ENCODE peak calls at places on chromosomes 11 and 22, in seven cellular contexts. H is fibroblast of villous mesenchyme, F is ovary, M is body of pancreas, Z is heart left ventricle, K is mucosa of descending colon, V is GM10248. O is an unnamed sample.

GRCh38 chr22:29270475-29271271 is 2.6 kb downstream of the EWSR1 start:
- DNase-seq in H (peak), F (no peak), M (no peak), Z (no peak), K (no peak), V (no peak), O (no peak)

GRCh38 chr22:42459273-42460040 is 27.3 kb upstream of the NFAM1 start:
- DNase-seq in H (no peak), F (no peak), M (no peak), Z (no peak), K (no peak), V (no peak), O (no peak)

GRCh38 chr11:20873054-20873453 is 203.7 kb downstream of the NELL1 start:
- DNase-seq in H (no peak), F (no peak), M (peak), Z (no peak), K (no peak), V (peak), O (peak)

GRCh38 chr11:75966546-75967287 is 151.7 kb downstream of the UVRAG start:
- DNase-seq in H (peak), F (no peak), M (no peak), Z (no peak), K (no peak), V (peak), O (no peak)

GRCh38 chr22:35629406-35630234 is 12.5 kb upstream of the MB start:
- DNase-seq in H (peak), F (peak), M (peak), Z (peak), K (no peak), V (peak), O (no peak)

GRCh38 chr11:113202431-113202830 is 112.0 kb upstream of the TTC12 start:
- DNase-seq in H (no peak), F (no peak), M (no peak), Z (no peak), K (no peak), V (no peak), O (no peak)

GRCh38 chr11:30983143-30983542 is 386.4 kb downstream of the DCDC1 start:
- DNase-seq in H (no peak), F (no peak), M (no peak), Z (no peak), K (no peak), V (no peak), O (no peak)

GRCh38 chr11:12784987-12785386 is 110.8 kb downstream of the TEAD1 start:
- DNase-seq in H (no peak), F (no peak), M (no peak), Z (no peak), K (no peak), V (no peak), O (no peak)

GRCh38 chr11:77559686-77560425 is 29.9 kb upstream of the AQP11 start:
- DNase-seq in H (peak), F (no peak), M (no peak), Z (no peak), K (no peak), V (no peak), O (no peak)

GRCh38 chr11:34356576-34356917 is 1.3 kb downstream of the ABTB2 start:
- DNase-seq in H (peak), F (no peak), M (peak), Z (no peak), K (no peak), V (no peak), O (no peak)

GRCh38 chr22:19717691-19718254 is 3.5 kb downstream of the SEPTIN5 start:
- DNase-seq in H (peak), F (peak), M (peak), Z (peak), K (peak), V (peak), O (peak)

GRCh38 chr22:19717181-19717580 is 2.9 kb downstream of the SEPTIN5 start:
- DNase-seq in H (no peak), F (no peak), M (no peak), Z (peak), K (no peak), V (no peak), O (no peak)

GRCh38 chr22:19719055-19719482 is 4.3 kb upstream of the GP1BB start:
- DNase-seq in H (no peak), F (peak), M (no peak), Z (peak), K (no peak), V (no peak), O (no peak)

GRCh38 chr22:19719488-19720021 is 3.8 kb upstream of the GP1BB start:
- DNase-seq in H (no peak), F (no peak), M (no peak), Z (peak), K (no peak), V (no peak), O (no peak)

GRCh38 chr22:19718255-19719054 is 4.2 kb downstream of the SEPTIN5 start:
- DNase-seq in H (no peak), F (no peak), M (no peak), Z (peak), K (no peak), V (no peak), O (no peak)
- TF ChIP-seq CTCF in H (no peak), F (no peak), M (no peak), Z (peak), K (no peak), V (no peak), O (no peak)

GRCh38 chr11:73530109-73530508 is 67.8 kb downstream of the FAM168A start:
- DNase-seq in H (no peak), F (no peak), M (no peak), Z (no peak), K (no peak), V (no peak), O (no peak)
- TF ChIP-seq CTCF in H (peak), F (no peak), M (peak), Z (no peak), K (peak), V (no peak), O (no peak)

DNA sequence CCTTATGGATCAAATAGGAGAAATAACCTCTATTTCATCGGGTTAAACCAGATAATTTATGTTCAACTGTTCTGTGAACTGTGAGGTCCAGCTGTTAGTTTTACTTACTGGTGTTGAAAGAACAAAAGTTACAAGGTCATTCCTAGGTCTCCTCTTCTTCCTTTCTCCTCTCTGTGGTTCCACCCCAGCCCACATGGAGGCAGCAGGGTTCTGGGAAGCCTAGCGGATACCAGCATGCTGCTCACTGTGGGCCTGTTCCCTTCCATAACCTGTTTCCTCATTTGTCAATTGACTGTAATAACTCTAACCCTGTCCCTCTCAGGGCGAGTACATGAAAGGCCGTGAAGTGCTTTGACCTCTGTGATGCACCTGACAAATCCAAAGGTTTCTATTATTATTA is 27.8 kb downstream of the RELT start:
- DNase-seq in H (peak), F (peak), M (peak), Z (peak), K (no peak), V (peak), O (no peak)
- TF ChIP-seq CTCF in H (peak), F (peak), M (peak), Z (peak), K (no peak), V (peak), O (peak)

DNA sequence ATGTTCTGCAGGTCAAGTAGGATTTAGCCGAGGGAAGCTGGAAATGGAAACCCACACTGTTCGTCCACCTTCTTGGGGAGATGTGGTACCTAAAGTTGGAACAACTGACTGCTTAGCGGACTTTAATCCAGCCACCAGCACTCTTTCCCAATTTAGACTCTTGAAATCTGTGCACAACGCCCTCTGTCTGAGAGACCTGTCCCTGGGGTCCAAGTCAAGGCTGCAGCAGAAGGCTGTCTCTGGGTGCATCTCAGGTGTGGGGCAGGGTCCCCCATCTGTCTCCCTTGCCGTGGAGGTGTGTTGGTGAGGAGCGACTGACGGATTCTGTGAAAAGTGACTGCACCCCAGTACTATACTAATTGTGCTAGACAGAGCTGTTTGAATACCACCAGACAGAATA is 168.2 kb upstream of the CADM1 start:
- DNase-seq in H (no peak), F (no peak), M (no peak), Z (no peak), K (no peak), V (no peak), O (no peak)
- TF ChIP-seq CTCF in H (no peak), F (no peak), M (no peak), Z (no peak), K (no peak), V (no peak), O (no peak)

DNA sequence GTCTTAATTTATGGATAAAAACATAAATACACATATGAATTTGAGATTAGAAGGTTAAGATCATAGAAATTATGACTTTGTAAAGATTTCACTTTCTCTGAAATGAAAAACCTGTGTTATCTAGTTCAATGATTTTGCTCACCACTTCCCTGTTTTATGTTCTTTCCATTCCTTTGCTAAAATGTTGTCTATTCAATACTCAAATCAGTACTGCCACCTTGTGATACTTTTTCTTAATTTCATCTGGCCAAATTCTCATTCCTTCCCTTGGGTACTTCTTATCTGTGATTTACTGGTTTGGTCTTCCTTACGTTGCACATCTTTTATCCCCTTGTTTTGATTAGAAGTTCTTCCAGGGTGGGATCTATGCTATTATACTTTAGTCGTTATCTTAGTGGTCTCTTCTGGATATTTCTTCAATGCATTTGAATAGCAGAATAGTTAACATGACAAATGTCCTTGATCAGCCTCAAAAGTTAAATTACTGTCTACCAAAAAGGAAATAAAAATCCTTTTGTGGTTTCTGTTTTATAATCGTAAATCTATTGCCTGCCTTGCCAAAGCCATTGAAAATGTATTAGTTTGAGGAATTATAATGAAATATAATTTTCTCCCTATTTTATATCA is 197.0 kb downstream of the PGR start:
- DNase-seq in H (peak), F (no peak), M (no peak), Z (no peak), K (no peak), V (peak), O (no peak)
- TF ChIP-seq CTCF in H (peak), F (no peak), M (peak), Z (peak), K (peak), V (peak), O (no peak)

GRCh38 chr11:70483077-70483861 is 84.9 kb downstream of the CTTN start:
- DNase-seq in H (peak), F (no peak), M (peak), Z (peak), K (no peak), V (peak), O (no peak)
- TF ChIP-seq CTCF in H (peak), F (no peak), M (peak), Z (peak), K (no peak), V (peak), O (peak)

GRCh38 chr11:83219095-83219494 is 25.6 kb downstream of the ANKRD42 start:
- DNase-seq in H (no peak), F (no peak), M (no peak), Z (no peak), K (no peak), V (no peak), O (no peak)
- TF ChIP-seq CTCF in H (peak), F (no peak), M (peak), Z (no peak), K (no peak), V (no peak), O (no peak)

GRCh38 chr11:111483431-111483830 is 28.8 kb downstream of the BTG4 start:
- DNase-seq in H (no peak), F (no peak), M (no peak), Z (no peak), K (no peak), V (no peak), O (no peak)

GRCh38 chr11:111476366-111476765 is 35.8 kb downstream of the BTG4 start:
- DNase-seq in H (peak), F (no peak), M (no peak), Z (no peak), K (no peak), V (no peak), O (no peak)

GRCh38 chr11:111476961-111477360 is 35.2 kb downstream of the BTG4 start:
- DNase-seq in H (no peak), F (no peak), M (no peak), Z (no peak), K (no peak), V (no peak), O (no peak)

GRCh38 chr11:111477898-111478297 is 34.3 kb downstream of the BTG4 start:
- DNase-seq in H (no peak), F (no peak), M (no peak), Z (no peak), K (no peak), V (no peak), O (no peak)

GRCh38 chr11:111479666-111480065 is 32.5 kb downstream of the BTG4 start:
- DNase-seq in H (no peak), F (no peak), M (no peak), Z (no peak), K (no peak), V (no peak), O (no peak)
- TF ChIP-seq CTCF in H (no peak), F (no peak), M (no peak), Z (no peak), K (no peak), V (no peak), O (peak)

GRCh38 chr11:107198490-107199007 is 180.3 kb upstream of the GUCY1A2 start:
- DNase-seq in H (no peak), F (no peak), M (no peak), Z (no peak), K (no peak), V (no peak), O (no peak)

GRCh38 chr11:107202189-107202588 is 183.9 kb upstream of the GUCY1A2 start:
- DNase-seq in H (no peak), F (no peak), M (no peak), Z (no peak), K (no peak), V (no peak), O (no peak)

GRCh38 chr11:107197932-107198331 is 179.7 kb upstream of the GUCY1A2 start:
- DNase-seq in H (no peak), F (no peak), M (no peak), Z (no peak), K (no peak), V (no peak), O (no peak)

DNA sequence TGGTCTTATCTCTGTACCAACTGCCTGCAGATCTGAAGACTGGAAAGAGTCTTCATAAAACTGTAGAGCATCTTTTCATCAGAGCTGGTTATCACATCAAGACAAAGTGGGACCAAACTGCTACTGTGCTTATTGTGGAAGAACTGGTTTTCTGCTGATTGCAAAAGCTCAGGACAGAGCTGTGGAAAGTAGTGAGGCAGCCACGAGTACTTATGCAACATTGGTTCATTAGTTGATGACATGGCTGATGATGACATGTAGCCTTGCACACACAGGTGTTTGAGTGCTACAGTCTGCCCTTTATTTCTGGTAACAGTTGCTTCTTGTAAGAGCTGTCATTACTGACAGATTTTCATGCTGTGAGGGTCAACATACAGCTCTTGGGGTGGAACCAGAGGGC is 185.4 kb upstream of the GUCY1A2 start:
- DNase-seq in H (no peak), F (no peak), M (no peak), Z (no peak), K (no peak), V (no peak), O (no peak)
- TF ChIP-seq CTCF in H (no peak), F (no peak), M (no peak), Z (no peak), K (no peak), V (no peak), O (no peak)

GRCh38 chr11:7536102-7536501 is 22.3 kb downstream of the PPFIBP2 start:
- DNase-seq in H (no peak), F (no peak), M (no peak), Z (no peak), K (peak), V (no peak), O (no peak)
- TF ChIP-seq CTCF in H (peak), F (no peak), M (no peak), Z (no peak), K (peak), V (no peak), O (no peak)

O was measured in prostate gland.